ENCODE peak calls at places on chromosomes 5 and 9, in six cellular contexts. R, V, U, M, H and A are unnamed samples.

GRCh38 chr9:130215341-130216119 is 43.3 kb downstream of the NCS1 start:
- DNase-seq in R (no peak), V (peak), U (no peak), M (no peak), H (no peak), A (peak)

GRCh38 chr5:58208674-58209073 is 251.2 kb downstream of the PLK2 start:
- DNase-seq in R (no peak), V (no peak), U (no peak), M (no peak), H (no peak), A (no peak)

GRCh38 chr9:92295827-92296258 is 2.3 kb upstream of the IARS1 start:
- DNase-seq in R (peak), V (no peak), U (no peak), M (no peak), H (no peak), A (no peak)

GRCh38 chr9:70902705-70903131 is 218.7 kb downstream of the TRPM3 start:
- DNase-seq in R (no peak), V (peak), U (no peak), M (no peak), H (peak), A (peak)

GRCh38 chr9:108290839-108291585 is 564.8 kb downstream of the ACTL7B start:
- DNase-seq in R (no peak), V (no peak), U (no peak), M (no peak), H (no peak), A (no peak)

GRCh38 chr5:96855041-96855872 is 21.0 kb upstream of the ERAP2 start:
- DNase-seq in R (no peak), V (no peak), U (no peak), M (no peak), H (peak), A (no peak)

GRCh38 chr5:173472784-173473278 is 143.6 kb downstream of the BOD1 start:
- DNase-seq in R (no peak), V (no peak), U (no peak), M (no peak), H (peak), A (peak)

GRCh38 chr9:134594376-134594941 is 47.1 kb upstream of the COL5A1 start:
- DNase-seq in R (no peak), V (no peak), U (no peak), M (no peak), H (no peak), A (no peak)

GRCh38 chr5:17163185-17163584 is 54.2 kb upstream of the BASP1 start:
- DNase-seq in R (no peak), V (no peak), U (no peak), M (no peak), H (no peak), A (no peak)

GRCh38 chr9:116549061-116549664 is 137.9 kb upstream of the TRIM32 start:
- DNase-seq in R (no peak), V (peak), U (no peak), M (peak), H (peak), A (peak)

GRCh38 chr5:149863830-149864229 is 80.8 kb downstream of the PDE6A start:
- DNase-seq in R (no peak), V (no peak), U (no peak), M (no peak), H (no peak), A (no peak)

GRCh38 chr5:145118109-145118508 is 717.0 kb downstream of the PRELID2 start:
- DNase-seq in R (no peak), V (no peak), U (no peak), M (no peak), H (peak), A (no peak)

GRCh38 chr9:121156263-121156731 is 45.4 kb downstream of the RAB14 start:
- DNase-seq in R (no peak), V (peak), U (no peak), M (no peak), H (peak), A (no peak)

GRCh38 chr5:58854396-58854795 is 271.5 kb downstream of the RAB3C start:
- DNase-seq in R (no peak), V (no peak), U (no peak), M (no peak), H (no peak), A (no peak)

GRCh38 chr9:26770821-26771220 is 121.8 kb downstream of the CAAP1 start:
- DNase-seq in R (no peak), V (no peak), U (no peak), M (no peak), H (no peak), A (no peak)

GRCh38 chr5:150213530-150213929 is 23.7 kb downstream of the SLC6A7 start:
- DNase-seq in R (no peak), V (no peak), U (no peak), M (no peak), H (peak), A (no peak)

GRCh38 chr5:41154491-41154890 is 58.8 kb downstream of the C6 start:
- DNase-seq in R (no peak), V (no peak), U (no peak), M (no peak), H (no peak), A (no peak)